ENCODE peak calls at places on chromosomes 3 and 15, in six cellular contexts. U is endothelial cell of umbilical vein, E is fibroblast of mammary gland, Y is kidney, P is MM.1S, F is body of pancreas. I is an unnamed sample.

GRCh38 chr15:96356494-96357455 is 26.3 kb downstream of the NR2F2 start:
- DNase-seq in F (peak), Y (peak), E (peak), U (peak), P (peak), I (peak)

GRCh38 chr15:56869573-56869972 is 48.9 kb upstream of the TCF12 start:
- DNase-seq in F (peak), U (peak), Y (no peak), P (peak), E (peak), I (no peak)

GRCh38 chr3:168545591-168545990 is 449.9 kb upstream of the GOLIM4 start:
- DNase-seq in F (no peak), P (no peak), E (no peak), Y (no peak), U (no peak), I (peak)

GRCh38 chr3:111695584-111696213 is 100.6 kb upstream of the ZBED2 start:
- DNase-seq in P (no peak), Y (no peak), F (no peak), U (peak), E (peak), I (peak)

GRCh38 chr3:186705882-186706780 is 11.0 kb upstream of the KNG1 start:
- DNase-seq in U (peak), E (no peak), P (peak), Y (no peak), F (no peak), I (no peak)

GRCh38 chr3:122996038-122996580 is 31.5 kb downstream of the SEMA5B start:
- DNase-seq in F (no peak), E (no peak), P (no peak), U (no peak), Y (peak), I (no peak)

GRCh38 chr3:134824676-134825290 is 29.7 kb downstream of the EPHB1 start:
- DNase-seq in F (no peak), Y (no peak), P (no peak), U (no peak), E (no peak), I (no peak)

GRCh38 chr3:5019411-5020261 is 40.4 kb downstream of the BHLHE40 start:
- DNase-seq in U (no peak), Y (no peak), F (no peak), E (peak), P (no peak), I (no peak)

GRCh38 chr15:75648156-75649000 is 666 bp downstream of the SNX33 start:
- DNase-seq in E (no peak), P (no peak), Y (peak), U (no peak), F (peak), I (peak)

GRCh38 chr3:125072310-125072709 is 16.5 kb upstream of the HEG1 start:
- DNase-seq in E (peak), U (peak), P (no peak), F (no peak), Y (no peak), I (peak)

GRCh38 chr3:79085166-79085565 is 682.6 kb downstream of the ROBO1 start:
- DNase-seq in F (no peak), P (no peak), U (no peak), Y (no peak), E (peak), I (peak)

GRCh38 chr3:55009372-55009771 is 81.5 kb upstream of the LRTM1 start:
- DNase-seq in U (no peak), E (no peak), P (no peak), F (no peak), Y (no peak), I (no peak)

GRCh38 chr3:164387236-164387635 is 691.1 kb downstream of the SI start:
- DNase-seq in U (no peak), E (no peak), P (no peak), Y (no peak), F (no peak), I (no peak)

GRCh38 chr3:45112939-45113338 is 33.2 kb downstream of the CDCP1 start:
- DNase-seq in E (peak), F (no peak), Y (no peak), P (no peak), U (no peak), I (no peak)

GRCh38 chr15:60932051-60932915 is 296.8 kb downstream of the RORA start:
- DNase-seq in E (peak), Y (peak), F (no peak), P (no peak), U (no peak), I (peak)

GRCh38 chr15:67479781-67480180 is 41.1 kb upstream of the C15orf61 start:
- DNase-seq in Y (no peak), U (peak), F (no peak), P (no peak), E (peak), I (peak)

GRCh38 chr15:89203705-89204273 is 17.6 kb downstream of the RLBP1 start:
- DNase-seq in F (no peak), E (no peak), Y (no peak), P (no peak), U (no peak), I (no peak)

GRCh38 chr3:98807011-98807410 is 43.9 kb downstream of the ST3GAL6 start:
- DNase-seq in E (no peak), Y (no peak), F (no peak), P (no peak), U (no peak), I (no peak)

GRCh38 chr3:30523366-30523765 is 83.0 kb upstream of the TGFBR2 start:
- DNase-seq in P (no peak), E (no peak), U (no peak), F (no peak), Y (no peak), I (no peak)

GRCh38 chr15:74593122-74593521 is 22.5 kb upstream of the CLK3 start:
- DNase-seq in Y (no peak), F (no peak), U (no peak), P (no peak), E (no peak), I (no peak)

GRCh38 chr3:126389112-126389791 is 5.5 kb upstream of the CFAP100 start:
- DNase-seq in E (peak), F (peak), Y (peak), P (peak), U (peak), I (peak)

GRCh38 chr3:142188846-142189245 is 36.5 kb downstream of the GK5 start:
- DNase-seq in Y (no peak), F (no peak), E (no peak), U (peak), P (no peak), I (no peak)

GRCh38 chr3:21942328-21942727 is 191.3 kb upstream of the ZNF385D start:
- DNase-seq in F (no peak), Y (no peak), U (no peak), P (no peak), E (peak), I (peak)

GRCh38 chr3:196968233-196969000 is at the start of gene PIGZ:
- DNase-seq in E (peak), F (peak), P (peak), U (peak), Y (peak), I (no peak)

GRCh38 chr3:2172561-2173171 is 74.0 kb downstream of the CNTN4 start:
- DNase-seq in U (no peak), Y (no peak), P (no peak), F (no peak), E (no peak), I (no peak)

GRCh38 chr3:90062018-90062417 is 954.6 kb downstream of the EPHA3 start:
- DNase-seq in Y (no peak), E (peak), U (no peak), F (no peak), P (no peak), I (peak)

GRCh38 chr3:126155280-126155640 is 25.1 kb downstream of the ALDH1L1 start:
- DNase-seq in U (no peak), F (no peak), Y (no peak), E (no peak), P (no peak), I (no peak)

DNA sequence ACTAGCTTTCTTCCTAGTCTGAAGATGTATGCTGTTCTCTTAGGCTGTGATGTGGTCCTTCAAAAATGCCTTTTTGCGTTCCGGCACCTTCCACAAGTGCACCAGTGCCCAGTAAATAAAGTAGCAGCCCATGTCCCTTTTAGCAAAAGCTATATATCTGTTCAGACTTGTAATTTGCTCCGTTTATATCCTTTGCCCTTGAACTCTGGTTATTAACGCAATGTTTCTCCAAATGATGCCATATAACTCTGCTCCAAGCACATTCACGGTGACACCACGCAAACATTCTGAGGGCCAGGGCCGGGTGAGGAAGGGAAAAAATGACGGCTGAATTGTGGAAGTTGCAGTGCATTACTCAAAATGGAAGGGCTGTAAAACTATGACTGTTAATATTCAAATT is 1001.1 kb upstream of the NR2F2 start:
- DNase-seq in Y (peak), P (no peak), E (no peak), U (peak), F (no peak), I (no peak)
- H3K4me3 ChIP-seq in Y (peak), P (no peak), E (no peak), U (no peak), F (no peak), I (no peak)

DNA sequence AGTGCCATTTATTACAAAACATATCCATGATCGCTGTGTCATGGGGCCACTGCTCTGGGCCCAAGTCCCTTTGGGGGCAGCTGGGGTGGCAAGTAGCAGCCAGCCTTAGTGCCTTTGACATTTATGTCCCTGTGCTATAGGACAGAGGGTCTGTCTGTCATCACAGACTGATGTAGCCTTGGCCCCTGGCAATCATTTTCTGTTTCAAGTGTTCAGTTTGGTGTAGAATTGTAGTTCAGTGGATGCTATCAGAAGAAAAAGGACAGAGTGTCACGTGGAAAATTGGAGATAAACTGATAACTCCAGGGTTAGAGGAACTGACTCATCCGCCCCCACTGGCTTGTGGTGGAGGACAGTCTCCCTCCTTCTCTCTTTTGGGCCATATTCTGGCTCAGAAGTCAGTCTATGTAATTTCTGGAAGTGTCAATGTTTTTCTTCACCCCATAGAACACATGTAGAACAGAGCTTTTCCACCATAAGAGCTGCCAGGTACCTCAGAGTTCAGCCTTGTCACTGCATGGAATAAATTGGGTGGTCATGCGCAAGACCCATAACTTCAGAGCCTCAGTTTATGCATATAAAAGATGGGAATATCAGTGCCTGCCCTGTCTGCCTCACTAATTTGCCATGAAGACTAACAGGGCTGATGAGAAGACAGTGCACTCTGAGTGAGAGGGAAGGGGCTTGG is 4.5 kb upstream of the MRPS22 start:
- DNase-seq in Y (peak), U (no peak), F (no peak), E (peak), P (no peak), I (no peak)
- TF ChIP-seq CTCF in Y (no peak), U (no peak), F (no peak), E (no peak), P (no peak), I (no peak)

DNA sequence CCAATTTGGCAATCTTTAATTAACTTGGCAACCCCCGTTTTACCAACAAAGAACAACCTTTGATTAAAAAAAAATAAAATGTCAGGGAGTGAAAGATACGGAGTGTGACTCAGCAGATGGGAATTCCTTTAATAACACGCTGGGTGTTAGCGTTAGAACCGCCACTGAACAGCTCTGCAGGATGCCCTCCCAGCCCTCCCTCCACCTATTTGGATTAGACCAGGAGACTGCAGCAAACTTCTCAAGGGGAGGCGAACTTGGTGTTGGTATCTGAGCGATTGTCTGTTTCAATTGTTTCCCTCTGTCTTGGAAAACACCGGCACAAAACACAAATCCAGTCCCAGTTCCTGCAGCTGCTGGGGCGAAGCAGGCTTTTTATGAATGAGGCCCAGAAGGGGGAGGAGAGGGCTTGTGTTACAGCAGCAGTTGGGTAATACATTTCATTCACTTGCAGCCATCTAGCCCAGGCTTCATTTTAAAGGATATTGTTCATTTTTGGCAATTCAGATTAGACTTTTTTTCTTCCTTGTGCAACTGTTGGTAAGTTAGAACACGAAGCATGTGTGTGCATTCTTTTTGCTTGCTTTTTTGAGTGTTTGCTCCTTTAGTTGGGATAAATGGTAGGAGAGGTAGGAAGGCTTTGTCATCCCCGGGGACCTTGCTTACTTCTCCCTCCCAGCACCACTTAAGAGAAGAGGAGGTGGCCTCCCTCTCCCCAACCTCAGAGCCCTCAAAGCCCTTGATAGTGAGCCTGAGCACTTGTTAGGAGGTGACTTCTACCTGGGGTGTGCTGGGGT is 152.3 kb downstream of the IGF1R start:
- DNase-seq in E (peak), U (peak), F (peak), Y (peak), P (no peak), I (peak)
- H3K4me3 ChIP-seq in E (no peak), U (no peak), F (no peak), Y (no peak), P (no peak), I (no peak)

DNA sequence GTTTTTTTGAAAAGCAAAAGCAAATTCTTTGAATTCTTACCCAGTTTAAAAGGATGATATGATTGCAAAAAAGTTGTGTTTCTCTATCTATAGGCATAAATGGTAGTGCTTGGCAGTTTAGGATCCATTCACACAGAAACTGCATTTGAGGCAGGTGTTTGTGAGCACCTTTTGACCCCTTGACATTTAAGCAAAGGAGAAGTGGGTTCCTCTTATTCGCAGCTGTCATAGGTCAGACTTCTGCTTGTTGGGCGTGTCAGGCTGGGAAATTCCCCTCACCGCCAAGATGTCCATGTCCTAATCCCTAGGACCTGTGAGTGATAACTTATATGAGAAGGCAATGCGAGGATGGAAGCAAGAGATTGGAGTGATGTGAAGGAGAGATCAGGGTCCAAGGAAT is 67.4 kb downstream of the SH3GL3 start:
- DNase-seq in E (no peak), Y (no peak), P (no peak), F (no peak), U (no peak), I (no peak)
- TF ChIP-seq CTCF in E (no peak), Y (no peak), P (no peak), F (no peak), U (no peak), I (no peak)

GRCh38 chr3:147391726-147392082 is 14.6 kb downstream of the ZIC4 start:
- DNase-seq in Y (no peak), P (no peak), F (no peak), E (no peak), U (no peak), I (peak)
- H3K4me3 ChIP-seq in Y (no peak), P (no peak), F (no peak), E (peak), U (no peak), I (peak)

DNA sequence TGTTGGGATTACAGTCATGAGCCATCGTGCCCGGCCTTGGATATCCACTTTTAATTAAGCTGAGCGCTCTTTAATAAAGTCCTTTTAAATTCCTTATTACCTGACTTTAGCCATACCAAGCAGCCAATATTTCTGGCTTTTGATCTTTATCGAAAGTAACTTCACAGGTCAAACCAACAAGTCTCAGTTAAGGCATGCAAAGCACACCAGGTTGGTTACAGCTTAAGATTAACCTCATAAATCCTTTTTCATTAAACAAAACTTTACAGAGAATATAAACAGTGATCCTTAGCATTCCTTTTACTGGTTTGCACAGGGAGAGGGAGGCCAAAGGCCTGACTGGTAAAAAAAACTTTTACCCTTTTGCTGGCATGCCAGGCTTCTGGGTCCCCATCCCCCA is 17.7 kb downstream of the ZNF662 start:
- DNase-seq in Y (no peak), E (no peak), P (no peak), U (no peak), F (no peak), I (no peak)
- TF ChIP-seq CTCF in Y (no peak), E (no peak), P (no peak), U (no peak), F (no peak), I (no peak)

GRCh38 chr15:68930268-68931022 is at the start of gene SPESP1:
- DNase-seq in E (peak), U (peak), P (peak), Y (peak), F (peak), I (peak)
- H3K4me3 ChIP-seq in E (peak), U (peak), P (peak), Y (peak), F (no peak), I (peak)

DNA sequence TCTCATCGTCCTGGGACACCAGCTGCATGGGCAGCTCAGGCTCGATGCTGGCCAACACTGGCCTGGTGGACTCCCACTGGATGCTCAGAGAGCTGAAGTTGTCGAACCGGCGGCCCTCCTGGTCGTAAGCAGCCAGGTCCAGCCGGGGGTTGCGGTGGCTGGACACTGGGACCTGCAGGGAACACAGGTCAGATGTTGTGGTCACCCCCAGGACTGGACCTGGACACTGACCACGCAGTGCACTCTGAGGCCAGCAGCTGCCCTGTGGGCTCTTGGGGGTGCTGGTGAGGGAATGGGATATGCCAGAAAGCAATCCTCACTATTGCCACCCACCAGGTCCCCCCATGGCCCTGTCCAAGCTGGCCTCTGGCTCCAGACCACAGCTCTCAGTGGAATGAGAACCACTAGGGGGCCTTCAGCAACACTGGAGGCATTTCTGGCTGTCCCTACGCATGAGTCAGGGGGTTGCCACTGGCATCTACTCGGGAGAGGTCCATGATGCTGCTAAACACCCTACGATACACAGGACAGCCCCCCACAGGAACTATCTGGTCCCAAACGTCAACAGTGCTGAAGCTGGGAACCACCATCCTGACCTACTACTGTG is 66.1 kb downstream of the NUP210 start:
- DNase-seq in U (no peak), Y (no peak), P (no peak), E (peak), F (no peak), I (no peak)
- TF ChIP-seq CTCF in U (peak), Y (no peak), P (no peak), E (peak), F (no peak), I (peak)

DNA sequence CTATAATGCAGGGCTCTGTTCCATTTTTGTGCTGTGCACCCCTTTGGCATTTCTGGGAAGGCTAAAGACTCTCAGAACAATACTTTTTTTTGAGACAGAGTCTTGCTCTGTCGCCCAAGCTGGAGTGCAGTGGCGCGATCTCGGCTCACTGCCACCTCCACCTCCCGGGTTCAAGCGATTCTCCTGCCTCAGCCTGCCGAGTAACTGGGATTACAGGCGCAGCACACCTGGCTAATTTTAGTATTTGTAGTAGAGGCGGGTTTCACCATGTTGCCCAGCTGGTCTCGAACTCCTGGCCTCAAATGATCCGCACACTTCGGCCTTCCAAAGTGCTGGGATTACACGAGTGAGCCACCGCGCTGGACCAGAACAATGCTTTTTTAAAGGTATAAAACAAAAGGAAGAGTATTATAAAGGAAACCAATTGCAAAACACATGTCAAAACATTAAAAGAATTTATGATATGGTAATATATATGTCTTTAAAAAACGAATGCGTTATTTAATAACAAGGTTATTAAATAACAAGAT is 999 bp downstream of the SQOR start:
- DNase-seq in F (no peak), E (no peak), P (peak), U (no peak), Y (no peak), I (no peak)
- H3K4me3 ChIP-seq in F (peak), E (peak), P (peak), U (peak), Y (peak), I (peak)